ENCODE peak calls at places on chromosomes 3 and 15, in eight cellular contexts. R is CD8-positive, alpha-beta memory T cell; C is left ventricle myocardium superior; N is fibroblast of the conjunctiva; Z is LHCN-M2; F is SJCRH30; X is activated T-helper 1 cell treated with Interleukin-2 at 50 U/mL for 16 hours; H is small intestine. V is an unnamed sample.

GRCh38 chr15:31101262-31102048 is at the start of gene TRPM1:
- DNase-seq in R (no peak), C (no peak), N (no peak), Z (no peak), F (no peak), X (no peak), H (no peak), V (no peak)

GRCh38 chr15:37516628-37517027 is 416.3 kb upstream of the MEIS2 start:
- DNase-seq in R (no peak), C (no peak), N (no peak), Z (no peak), F (no peak), X (no peak), H (no peak), V (no peak)

GRCh38 chr3:156685198-156685597 is 10.8 kb downstream of the TIPARP start:
- DNase-seq in R (no peak), C (no peak), N (peak; percentile 32), Z (no peak), F (no peak), X (no peak), H (no peak), V (no peak)

GRCh38 chr3:21779909-21780308 is 28.9 kb upstream of the ZNF385D start:
- DNase-seq in R (no peak), C (no peak), N (no peak), Z (peak; percentile 15), F (no peak), X (no peak), H (no peak), V (no peak)

GRCh38 chr15:83613716-83614115 is 40.2 kb upstream of the ADAMTSL3 start:
- DNase-seq in R (no peak), C (no peak), N (no peak), Z (peak; percentile 1), F (no peak), X (no peak), H (no peak), V (peak; percentile 12)

GRCh38 chr3:74561881-74562280 is 52.6 kb downstream of the CNTN3 start:
- DNase-seq in R (no peak), C (no peak), N (peak; percentile 51), Z (peak; percentile 1), F (no peak), X (no peak), H (no peak), V (no peak)

GRCh38 chr15:38029741-38030140 is 95.3 kb downstream of the TMCO5A start:
- DNase-seq in R (no peak), C (no peak), N (peak; percentile 34), Z (no peak), F (no peak), X (no peak), H (no peak), V (no peak)

GRCh38 chr3:137692803-137693431 is 71.2 kb upstream of the SOX14 start:
- DNase-seq in R (no peak), C (no peak), N (no peak), Z (no peak), F (peak; percentile 81), X (no peak), H (no peak), V (no peak)

GRCh38 chr3:179555604-179556003 is 7.1 kb upstream of the ACTL6A start:
- DNase-seq in R (no peak), C (no peak), N (no peak), Z (no peak), F (no peak), X (no peak), H (no peak), V (no peak)

GRCh38 chr3:112377418-112378071 is 44.6 kb downstream of the CD200 start:
- DNase-seq in R (no peak), C (no peak), N (no peak), Z (peak; percentile 52), F (peak; percentile 21), X (no peak), H (no peak), V (peak; percentile 23)

GRCh38 chr15:57821826-57822225 is 115.3 kb downstream of the POLR2M start:
- DNase-seq in R (no peak), C (no peak), N (no peak), Z (no peak), F (no peak), X (no peak), H (no peak), V (no peak)

GRCh38 chr3:169026543-169027181 is 636.9 kb downstream of the MECOM start:
- DNase-seq in R (no peak), C (no peak), N (peak; percentile 83), Z (peak; percentile 93), F (no peak), X (no peak), H (peak; percentile 87), V (peak; percentile 60)

GRCh38 chr3:63207066-63207590 is 71.0 kb upstream of the SYNPR start:
- DNase-seq in R (no peak), C (no peak), N (no peak), Z (no peak), F (no peak), X (no peak), H (no peak), V (no peak)

GRCh38 chr3:187567741-187568140 is 102.5 kb downstream of the SST start:
- DNase-seq in R (no peak), C (no peak), N (no peak), Z (no peak), F (no peak), X (no peak), H (no peak), V (no peak)